ENCODE peak calls at places on chromosomes 5 and 9, in six cellular contexts. P is psoas muscle, W is RWPE1, A is aorta, C is activated T-cell treated with anti-CD3 and anti-CD28 coated beads for 24 hours, S is SHP77. U is an unnamed sample.

GRCh38 chr5:175766963-175767362 is 104.4 kb upstream of the CPLX2 start:
- DNase-seq in C (no peak), S (no peak), P (no peak), A (no peak), W (no peak), U (no peak)

GRCh38 chr5:149700347-149700746 is 29.8 kb upstream of the PPARGC1B start:
- DNase-seq in P (no peak), S (no peak), C (no peak), A (no peak), W (no peak), U (no peak)

GRCh38 chr5:61468483-61468865 is 136.4 kb downstream of the ZSWIM6 start:
- DNase-seq in P (no peak), A (no peak), S (no peak), C (no peak), W (no peak), U (no peak)

GRCh38 chr5:92758552-92758951 is 822.5 kb downstream of the NR2F1-AS1 start:
- DNase-seq in A (no peak), P (no peak), C (no peak), W (peak; percentile 84), S (no peak), U (no peak)

GRCh38 chr9:131290039-131290766 is 680 bp downstream of the PLPP7 start:
- DNase-seq in C (no peak), W (no peak), P (peak; percentile 55), A (no peak), S (no peak), U (peak; percentile 49)

GRCh38 chr9:124527781-124528180 is 20.6 kb upstream of the NR5A1 start:
- DNase-seq in C (no peak), W (no peak), S (no peak), A (no peak), P (no peak), U (peak; percentile 56)

GRCh38 chr9:113612828-113613227 is 149.3 kb downstream of the RGS3 start:
- DNase-seq in C (no peak), S (no peak), A (peak; percentile 60), W (no peak), P (no peak), U (no peak)

GRCh38 chr5:181173420-181174342 is 26.3 kb downstream of the OR2V2 start:
- DNase-seq in A (peak; percentile 55), S (no peak), P (no peak), W (peak; percentile 72), C (peak; percentile 76), U (no peak)

GRCh38 chr5:173782671-173783101 is 105.5 kb upstream of the CPEB4 start:
- DNase-seq in C (no peak), W (no peak), P (no peak), S (no peak), A (no peak), U (no peak)

GRCh38 chr5:53253421-53253871 is 143.9 kb upstream of the MOCS2 start:
- DNase-seq in S (no peak), A (no peak), P (no peak), C (no peak), W (peak; percentile 19), U (no peak)

GRCh38 chr9:130268521-130269131 is 3.1 kb downstream of the HMCN2 start:
- DNase-seq in C (no peak), P (no peak), S (no peak), W (no peak), A (no peak), U (no peak)

GRCh38 chr5:172642926-172643325 is 1.9 kb downstream of the NEURL1B start:
- DNase-seq in S (no peak), A (no peak), W (no peak), P (no peak), C (no peak), U (no peak)

GRCh38 chr5:56993241-56993640 is 41.3 kb upstream of the MIER3 start:
- DNase-seq in C (no peak), W (no peak), P (no peak), S (no peak), A (no peak), U (no peak)

GRCh38 chr9:135415586-135415985 is 64.0 kb upstream of the PPP1R26 start:
- DNase-seq in C (no peak), P (no peak), W (no peak), A (peak; percentile 40), S (no peak), U (no peak)

GRCh38 chr9:73780916-73781315 is 629.3 kb downstream of the ANXA1 start:
- DNase-seq in W (peak; percentile 83), S (no peak), P (no peak), A (no peak), C (no peak), U (no peak)

GRCh38 chr9:129445794-129446306 is 175.1 kb downstream of the C9orf50 start:
- DNase-seq in C (no peak), S (no peak), W (no peak), P (no peak), A (no peak), U (no peak)

GRCh38 chr5:100777680-100778281 is 125.3 kb downstream of the ST8SIA4 start:
- DNase-seq in W (peak; percentile 66), C (peak; percentile 11), A (no peak), S (no peak), P (no peak), U (peak; percentile 57)

GRCh38 chr9:119836036-119836435 is 466.8 kb upstream of the BRINP1 start:
- DNase-seq in P (no peak), C (no peak), W (no peak), S (no peak), A (no peak), U (no peak)

GRCh38 chr5:143173139-143173889 is 230.2 kb downstream of the NR3C1 start:
- DNase-seq in W (no peak), A (no peak), P (no peak), C (no peak), S (no peak), U (no peak)

GRCh38 chr9:15824310-15824709 is 271.5 kb downstream of the CCDC171 start:
- DNase-seq in P (no peak), A (no peak), S (no peak), W (peak; percentile 13), C (no peak), U (no peak)

GRCh38 chr5:111227805-111228204 is 3.6 kb downstream of the CAMK4 start:
- DNase-seq in A (no peak), W (peak; percentile 38), S (no peak), C (no peak), P (no peak), U (no peak)

GRCh38 chr5:89480406-89481007 is 597.5 kb upstream of the MEF2C start:
- DNase-seq in C (no peak), S (no peak), A (no peak), P (no peak), W (no peak), U (no peak)

GRCh38 chr5:96316487-96316886 is 116.6 kb downstream of the PCSK1 start:
- DNase-seq in C (no peak), P (no peak), S (no peak), W (no peak), A (no peak), U (no peak)

GRCh38 chr5:171850354-171850947 is 64.8 kb downstream of the SMIM23 start:
- DNase-seq in S (peak; percentile 16), A (no peak), P (no peak), C (no peak), W (peak; percentile 40), U (no peak)

U was measured in adrenal gland.